ENCODE peak calls at places on chromosomes 4 and X, in nine cellular contexts. One of them, this sample, is unnamed.
A peak's percentile ranks its signal among the peaks of the same experiment; 100 is the strongest.

GRCh38 chr4:1711055-1711905 is 839 bp downstream of the SLBP start:
- DNase-seq in cardiac fibroblast: peak; percentile 67
- DNase-seq in cardiac muscle cell: peak; percentile 56
- DNase-seq in MCF 10A: peak; percentile 46
- DNase-seq in GM13977: peak; percentile 51
- DNase-seq in tibial artery: peak; percentile 85
- DNase-seq in heart left ventricle: peak; percentile 64
- DNase-seq in CD8-positive, alpha-beta T cell: peak; percentile 30
- DNase-seq in AG10803: peak; percentile 59
- DNase-seq in this sample: no peak

GRCh38 chr4:140427104-140427918 is at the start of gene CLGN:
- DNase-seq in cardiac fibroblast: peak; percentile 43
- DNase-seq in cardiac muscle cell: peak; percentile 53
- DNase-seq in MCF 10A: peak; percentile 65
- DNase-seq in GM13977: peak; percentile 77
- DNase-seq in tibial artery: peak; percentile 68
- DNase-seq in heart left ventricle: peak; percentile 73
- DNase-seq in CD8-positive, alpha-beta T cell: peak; percentile 14
- DNase-seq in AG10803: peak; percentile 38
- DNase-seq in this sample: peak; percentile 95

GRCh38 chr4:153413827-153414226 is 52.3 kb upstream of the TMEM131L start:
- DNase-seq in cardiac fibroblast: no peak
- DNase-seq in cardiac muscle cell: no peak
- DNase-seq in MCF 10A: no peak
- DNase-seq in GM13977: no peak
- DNase-seq in tibial artery: no peak
- DNase-seq in heart left ventricle: no peak
- DNase-seq in CD8-positive, alpha-beta T cell: no peak
- DNase-seq in AG10803: no peak
- DNase-seq in this sample: no peak

GRCh38 chr4:7627251-7628250 is 192.8 kb upstream of the PSAPL1 start:
- DNase-seq in cardiac fibroblast: no peak
- DNase-seq in cardiac muscle cell: no peak
- DNase-seq in MCF 10A: no peak
- DNase-seq in GM13977: no peak
- DNase-seq in tibial artery: no peak
- DNase-seq in heart left ventricle: no peak
- DNase-seq in CD8-positive, alpha-beta T cell: no peak
- DNase-seq in AG10803: no peak
- DNase-seq in this sample: no peak

GRCh38 chr4:3307486-3307885 is 14.7 kb downstream of the RGS12 start:
- DNase-seq in cardiac fibroblast: no peak
- DNase-seq in cardiac muscle cell: no peak
- DNase-seq in MCF 10A: no peak
- DNase-seq in GM13977: no peak
- DNase-seq in tibial artery: peak; percentile 37
- DNase-seq in heart left ventricle: no peak
- DNase-seq in CD8-positive, alpha-beta T cell: no peak
- DNase-seq in AG10803: no peak
- DNase-seq in this sample: no peak

GRCh38 chrX:53186363-53186762 is 38.6 kb downstream of the KDM5C start:
- DNase-seq in cardiac fibroblast: peak; percentile 52
- DNase-seq in cardiac muscle cell: no peak
- DNase-seq in MCF 10A: peak; percentile 69
- DNase-seq in GM13977: no peak
- DNase-seq in tibial artery: no peak
- DNase-seq in heart left ventricle: no peak
- DNase-seq in CD8-positive, alpha-beta T cell: no peak
- DNase-seq in AG10803: peak; percentile 19
- DNase-seq in this sample: no peak

GRCh38 chr4:5932021-5932553 is 39.2 kb upstream of the CRMP1 start:
- DNase-seq in cardiac fibroblast: no peak
- DNase-seq in cardiac muscle cell: no peak
- DNase-seq in MCF 10A: no peak
- DNase-seq in GM13977: no peak
- DNase-seq in tibial artery: no peak
- DNase-seq in heart left ventricle: no peak
- DNase-seq in CD8-positive, alpha-beta T cell: no peak
- DNase-seq in AG10803: no peak
- DNase-seq in this sample: no peak

GRCh38 chr4:14023036-14023435 is 395.5 kb upstream of the BOD1L1 start:
- DNase-seq in cardiac fibroblast: peak; percentile 45
- DNase-seq in cardiac muscle cell: no peak
- DNase-seq in MCF 10A: no peak
- DNase-seq in GM13977: no peak
- DNase-seq in tibial artery: no peak
- DNase-seq in heart left ventricle: no peak
- DNase-seq in CD8-positive, alpha-beta T cell: no peak
- DNase-seq in AG10803: no peak
- DNase-seq in this sample: no peak

GRCh38 chr4:111959202-111959601 is 186.1 kb upstream of the FAM241A start:
- DNase-seq in cardiac fibroblast: peak; percentile 48
- DNase-seq in cardiac muscle cell: peak; percentile 53
- DNase-seq in MCF 10A: peak; percentile 61
- DNase-seq in GM13977: peak; percentile 2
- DNase-seq in tibial artery: no peak
- DNase-seq in heart left ventricle: no peak
- DNase-seq in CD8-positive, alpha-beta T cell: no peak
- DNase-seq in AG10803: peak; percentile 33
- DNase-seq in this sample: no peak

DNA sequence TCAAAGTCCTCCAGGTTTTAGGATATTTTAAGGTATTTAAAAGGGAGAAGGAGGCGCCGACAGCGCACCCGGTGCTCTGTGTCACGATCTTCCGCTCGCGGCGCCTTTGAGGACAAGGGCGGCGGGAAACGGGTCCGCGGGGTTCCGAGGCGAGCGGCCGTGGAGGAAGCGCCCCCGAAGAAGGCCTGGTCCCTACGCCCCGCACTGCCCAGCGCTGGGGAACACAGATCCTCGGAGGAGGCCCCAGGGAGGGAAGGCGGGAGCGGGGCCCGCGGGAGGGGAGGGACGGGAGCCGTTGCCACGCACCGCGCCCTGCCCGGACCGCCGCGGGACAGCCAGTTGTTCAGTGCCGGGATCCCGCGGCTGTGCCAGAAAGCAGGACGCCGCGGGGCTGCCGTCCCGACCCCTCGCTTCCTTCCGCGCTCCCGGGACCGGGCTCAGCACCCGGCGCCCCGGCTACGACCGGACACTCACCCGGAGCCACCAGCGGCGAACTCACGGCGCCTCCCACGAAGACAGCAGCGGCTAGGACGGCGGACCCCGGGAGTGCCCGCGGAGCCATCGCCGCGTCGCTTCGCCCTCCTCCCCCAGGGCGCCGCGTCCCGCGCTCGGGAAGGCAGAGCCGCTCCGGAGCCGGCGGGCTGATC is 327 bp downstream of the RELL1 start:
- DNase-seq in cardiac fibroblast: peak; percentile 48
- DNase-seq in cardiac muscle cell: peak; percentile 46
- DNase-seq in MCF 10A: peak; percentile 35
- DNase-seq in GM13977: no peak
- DNase-seq in tibial artery: peak; percentile 80
- DNase-seq in heart left ventricle: peak; percentile 58
- DNase-seq in CD8-positive, alpha-beta T cell: peak; percentile 42
- DNase-seq in AG10803: peak; percentile 43
- DNase-seq in this sample: no peak
- TF ChIP-seq CTCF in cardiac fibroblast: no peak
- TF ChIP-seq CTCF in cardiac muscle cell: no peak
- TF ChIP-seq CTCF in MCF 10A: no peak
- TF ChIP-seq CTCF in GM13977: no peak
- TF ChIP-seq CTCF in tibial artery: no peak
- TF ChIP-seq CTCF in heart left ventricle: no peak
- TF ChIP-seq CTCF in CD8-positive, alpha-beta T cell: no peak
- TF ChIP-seq CTCF in AG10803: no peak
- TF ChIP-seq CTCF in this sample: no peak

GRCh38 chr4:154623995-154624394 is 11.5 kb upstream of the FGG start:
- DNase-seq in cardiac fibroblast: no peak
- DNase-seq in cardiac muscle cell: no peak
- DNase-seq in MCF 10A: no peak
- DNase-seq in GM13977: no peak
- DNase-seq in tibial artery: no peak
- DNase-seq in heart left ventricle: no peak
- DNase-seq in CD8-positive, alpha-beta T cell: no peak
- DNase-seq in AG10803: no peak
- DNase-seq in this sample: no peak

GRCh38 chr4:154622598-154622997 is 10.1 kb upstream of the FGG start:
- DNase-seq in cardiac fibroblast: peak; percentile 73
- DNase-seq in cardiac muscle cell: peak; percentile 55
- DNase-seq in MCF 10A: peak; percentile 67
- DNase-seq in GM13977: peak; percentile 66
- DNase-seq in tibial artery: no peak
- DNase-seq in heart left ventricle: no peak
- DNase-seq in CD8-positive, alpha-beta T cell: no peak
- DNase-seq in AG10803: peak; percentile 37
- DNase-seq in this sample: peak; percentile 18

GRCh38 chr4:154630307-154630706 is 17.9 kb upstream of the FGG start:
- DNase-seq in cardiac fibroblast: no peak
- DNase-seq in cardiac muscle cell: no peak
- DNase-seq in MCF 10A: no peak
- DNase-seq in GM13977: no peak
- DNase-seq in tibial artery: no peak
- DNase-seq in heart left ventricle: no peak
- DNase-seq in CD8-positive, alpha-beta T cell: no peak
- DNase-seq in AG10803: no peak
- DNase-seq in this sample: no peak

DNA sequence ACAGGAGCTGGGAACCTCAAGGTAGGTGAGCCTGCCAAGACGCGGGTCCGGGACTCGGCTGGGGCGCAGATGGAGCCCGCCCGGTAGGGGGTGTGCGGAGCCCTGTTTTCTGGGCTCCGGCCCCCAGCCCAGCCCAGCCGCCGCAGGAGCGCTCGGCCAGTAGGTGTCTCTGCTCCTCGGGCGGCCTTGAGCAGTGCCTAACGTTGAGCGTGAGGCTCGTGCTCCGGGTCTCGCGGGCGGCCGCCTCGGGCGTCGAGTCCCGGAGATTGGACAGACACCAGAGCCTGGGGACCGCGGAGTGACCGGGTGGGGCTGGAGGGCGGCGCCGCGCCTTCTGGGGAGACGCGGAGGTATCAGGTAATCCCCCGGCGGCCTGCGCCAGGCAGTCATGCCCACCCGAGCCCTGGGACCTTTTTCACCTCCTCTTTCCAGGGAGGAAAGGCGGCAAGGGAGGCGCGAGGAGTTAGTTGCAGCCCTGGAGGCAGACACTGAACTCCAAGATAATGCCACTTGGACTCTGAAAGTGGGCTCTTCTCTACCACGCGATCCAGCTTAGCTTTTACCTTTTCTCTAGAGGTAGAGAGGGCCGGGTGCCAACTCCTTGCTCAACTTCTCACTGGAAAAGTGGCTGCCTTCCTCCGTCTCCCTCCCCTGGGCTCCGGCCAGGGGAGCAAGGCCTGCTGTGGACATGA is 14.5 kb upstream of the FGG start:
- DNase-seq in cardiac fibroblast: peak; percentile 53
- DNase-seq in cardiac muscle cell: peak; percentile 63
- DNase-seq in MCF 10A: peak; percentile 83
- DNase-seq in GM13977: peak; percentile 79
- DNase-seq in tibial artery: no peak
- DNase-seq in heart left ventricle: peak; percentile 9
- DNase-seq in CD8-positive, alpha-beta T cell: peak; percentile 8
- DNase-seq in AG10803: peak; percentile 5
- DNase-seq in this sample: peak; percentile 87
- TF ChIP-seq CTCF in cardiac fibroblast: peak; percentile 72
- TF ChIP-seq CTCF in cardiac muscle cell: peak; percentile 67
- TF ChIP-seq CTCF in MCF 10A: peak; percentile 75
- TF ChIP-seq CTCF in GM13977: peak; percentile 83
- TF ChIP-seq CTCF in tibial artery: peak; percentile 34
- TF ChIP-seq CTCF in heart left ventricle: peak; percentile 30
- TF ChIP-seq CTCF in CD8-positive, alpha-beta T cell: no peak
- TF ChIP-seq CTCF in AG10803: peak; percentile 20
- TF ChIP-seq CTCF in this sample: peak; percentile 70

GRCh38 chrX:136491832-136492231 is 4.1 kb downstream of the BRS3 start:
- DNase-seq in cardiac fibroblast: no peak
- DNase-seq in cardiac muscle cell: no peak
- DNase-seq in MCF 10A: no peak
- DNase-seq in GM13977: no peak
- DNase-seq in tibial artery: no peak
- DNase-seq in heart left ventricle: no peak
- DNase-seq in CD8-positive, alpha-beta T cell: no peak
- DNase-seq in AG10803: no peak
- DNase-seq in this sample: no peak

GRCh38 chrX:136487647-136488046 is at the start of gene BRS3:
- DNase-seq in cardiac fibroblast: no peak
- DNase-seq in cardiac muscle cell: no peak
- DNase-seq in MCF 10A: no peak
- DNase-seq in GM13977: no peak
- DNase-seq in tibial artery: no peak
- DNase-seq in heart left ventricle: no peak
- DNase-seq in CD8-positive, alpha-beta T cell: no peak
- DNase-seq in AG10803: no peak
- DNase-seq in this sample: no peak

DNA sequence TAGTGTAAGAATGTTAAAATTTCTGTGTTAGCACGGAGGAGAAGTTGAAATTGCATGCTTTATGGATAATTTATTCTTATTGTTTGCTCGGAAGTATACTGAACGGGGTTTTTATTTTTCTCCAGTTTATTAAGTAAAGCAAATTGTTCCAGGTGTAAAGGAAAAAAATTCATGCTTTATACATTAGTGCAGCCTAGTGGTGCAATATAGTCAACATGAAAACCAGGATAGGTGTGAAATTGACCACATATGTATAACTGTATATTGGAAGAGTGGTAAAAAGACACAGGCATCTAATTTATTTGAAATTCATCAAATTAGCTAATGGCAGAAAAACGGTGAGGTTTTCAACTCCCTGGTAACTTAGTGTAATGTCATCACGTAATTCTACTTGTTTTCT is 959 bp downstream of the BRS3 start:
- DNase-seq in cardiac fibroblast: no peak
- DNase-seq in cardiac muscle cell: no peak
- DNase-seq in MCF 10A: no peak
- DNase-seq in GM13977: no peak
- DNase-seq in tibial artery: no peak
- DNase-seq in heart left ventricle: no peak
- DNase-seq in CD8-positive, alpha-beta T cell: no peak
- DNase-seq in AG10803: no peak
- DNase-seq in this sample: no peak
- TF ChIP-seq CTCF in cardiac fibroblast: no peak
- TF ChIP-seq CTCF in cardiac muscle cell: no peak
- TF ChIP-seq CTCF in MCF 10A: no peak
- TF ChIP-seq CTCF in GM13977: no peak
- TF ChIP-seq CTCF in tibial artery: no peak
- TF ChIP-seq CTCF in heart left ventricle: no peak
- TF ChIP-seq CTCF in CD8-positive, alpha-beta T cell: no peak
- TF ChIP-seq CTCF in AG10803: no peak
- TF ChIP-seq CTCF in this sample: no peak

DNA sequence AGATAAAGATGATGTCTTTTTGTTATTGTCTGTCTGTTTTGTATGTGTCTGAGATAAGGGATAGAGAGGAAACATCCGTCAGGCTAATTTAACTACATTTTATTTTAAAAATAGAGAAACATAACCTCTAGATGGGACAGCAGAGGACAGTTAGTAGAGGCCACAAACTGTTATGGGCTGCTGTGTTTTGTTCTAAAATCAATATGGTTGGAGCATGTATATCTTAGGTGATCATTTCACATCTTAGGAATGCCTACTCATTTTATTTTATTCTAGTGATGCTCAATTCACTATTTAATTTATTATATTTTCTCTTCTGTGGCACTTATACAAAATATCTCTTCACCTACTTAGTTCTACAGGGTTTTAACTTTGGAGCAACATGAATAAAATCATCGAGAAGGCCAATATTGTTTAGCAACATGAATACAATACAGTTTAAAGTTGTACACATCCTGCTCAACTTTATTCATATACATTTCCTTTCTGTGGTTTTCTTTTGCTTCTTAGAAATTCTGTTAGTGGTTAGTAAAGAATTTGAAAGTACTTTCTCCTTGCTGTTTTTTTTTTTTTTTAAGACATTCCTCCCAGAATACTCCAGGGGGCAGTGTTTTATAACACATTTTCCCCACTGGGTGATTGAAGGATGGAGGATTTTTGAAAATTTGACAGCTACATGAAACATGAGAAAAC is 392.9 kb downstream of the UNC5C start:
- DNase-seq in cardiac fibroblast: peak; percentile 70
- DNase-seq in cardiac muscle cell: peak; percentile 69
- DNase-seq in MCF 10A: peak; percentile 59
- DNase-seq in GM13977: peak; percentile 24
- DNase-seq in tibial artery: no peak
- DNase-seq in heart left ventricle: no peak
- DNase-seq in CD8-positive, alpha-beta T cell: no peak
- DNase-seq in AG10803: peak; percentile 56
- DNase-seq in this sample: no peak
- TF ChIP-seq CTCF in cardiac fibroblast: peak; percentile 61
- TF ChIP-seq CTCF in cardiac muscle cell: peak; percentile 72
- TF ChIP-seq CTCF in MCF 10A: peak; percentile 37
- TF ChIP-seq CTCF in GM13977: peak; percentile 48
- TF ChIP-seq CTCF in tibial artery: peak; percentile 62
- TF ChIP-seq CTCF in heart left ventricle: peak; percentile 46
- TF ChIP-seq CTCF in CD8-positive, alpha-beta T cell: peak; percentile 57
- TF ChIP-seq CTCF in AG10803: peak; percentile 79
- TF ChIP-seq CTCF in this sample: peak; percentile 80